ENCODE peak calls at places on chromosome 2, in eight cellular contexts. W is B cell, N is epithelial cell of esophagus, X is spleen, E is neural crest cell, G is foreskin fibroblast, I is tibial artery, M is upper lobe of right lung. L is an unnamed sample.
A peak's percentile ranks its signal among the peaks of the same experiment; 100 is the strongest.

GRCh38 chr2:21633531-21634310 is 510.0 kb downstream of the TDRD15 start:
- DNase-seq in E (no peak), M (no peak), I (no peak), N (no peak), W (no peak), G (no peak), X (no peak), L (no peak)

GRCh38 chr2:225590932-225591331 is 191.4 kb downstream of the NYAP2 start:
- DNase-seq in E (no peak), G (no peak), X (no peak), N (no peak), W (no peak), M (no peak), I (no peak), L (no peak)

GRCh38 chr2:234496442-234496834 is 443 bp downstream of the ARL4C start:
- DNase-seq in I (no peak), N (peak; percentile 43), X (peak; percentile 91), E (no peak), G (no peak), M (no peak), W (peak; percentile 89), L (peak; percentile 22)

GRCh38 chr2:207746131-207746530 is 23.6 kb downstream of the FZD5 start:
- DNase-seq in X (peak; percentile 79), M (no peak), N (peak; percentile 71), W (peak; percentile 42), G (peak; percentile 60), I (peak; percentile 28), E (peak; percentile 46), L (peak; percentile 51)

GRCh38 chr2:230790981-230791380 is 73.8 kb upstream of the ITM2C start:
- DNase-seq in M (no peak), G (peak; percentile 34), I (no peak), E (no peak), X (no peak), N (no peak), W (no peak), L (no peak)

GRCh38 chr2:231222318-231223000 is 24.0 kb downstream of the ARMC9 start:
- DNase-seq in X (no peak), W (no peak), I (no peak), M (no peak), N (no peak), E (no peak), G (peak; percentile 26), L (no peak)

GRCh38 chr2:147389218-147389617 is 455.6 kb upstream of the ACVR2A start:
- DNase-seq in W (no peak), I (no peak), X (no peak), M (no peak), E (no peak), N (no peak), G (no peak), L (no peak)

GRCh38 chr2:41836944-41837343 is 210.9 kb upstream of the PKDCC start:
- DNase-seq in N (peak; percentile 65), I (no peak), E (peak; percentile 39), X (no peak), G (peak; percentile 16), M (no peak), W (no peak), L (peak; percentile 62)

GRCh38 chr2:39050109-39050508 is 70.7 kb downstream of the SOS1 start:
- DNase-seq in W (no peak), I (no peak), G (no peak), X (no peak), N (peak; percentile 58), M (no peak), E (no peak), L (no peak)

GRCh38 chr2:119678021-119678656 is 862 bp upstream of the TMEM177 start:
- DNase-seq in X (peak; percentile 82), W (no peak), M (no peak), E (no peak), G (no peak), N (no peak), I (no peak), L (no peak)

GRCh38 chr2:55511508-55512124 is 7.9 kb upstream of the CFAP36 start:
- DNase-seq in X (no peak), G (peak; percentile 16), I (no peak), N (peak; percentile 58), W (no peak), E (peak; percentile 23), M (no peak), L (peak; percentile 40)

GRCh38 chr2:172929644-172930043 is 146.0 kb upstream of the MAP3K20 start:
- DNase-seq in G (no peak), X (no peak), W (no peak), N (peak; percentile 48), E (no peak), M (no peak), I (no peak), L (no peak)

GRCh38 chr2:90207454-90208058 is 1516.1 kb downstream of the RPIA start:
- DNase-seq in G (no peak), X (no peak), M (no peak), I (no peak), W (peak; percentile 14), E (no peak), N (peak; percentile 1), L (no peak)

GRCh38 chr2:138490673-138491494 is 10.7 kb upstream of the SPOPL start:
- DNase-seq in M (no peak), N (peak; percentile 62), E (no peak), G (no peak), X (no peak), I (no peak), W (no peak), L (no peak)

GRCh38 chr2:75432761-75433361 is 127.9 kb downstream of the EVA1A start:
- DNase-seq in I (no peak), E (no peak), N (no peak), M (peak; percentile 65), X (peak; percentile 78), G (no peak), W (no peak), L (no peak)

GRCh38 chr2:179226203-179226960 is 38.2 kb downstream of the SESTD1 start:
- DNase-seq in I (no peak), X (no peak), W (no peak), N (no peak), E (no peak), M (no peak), G (no peak), L (no peak)

DNA sequence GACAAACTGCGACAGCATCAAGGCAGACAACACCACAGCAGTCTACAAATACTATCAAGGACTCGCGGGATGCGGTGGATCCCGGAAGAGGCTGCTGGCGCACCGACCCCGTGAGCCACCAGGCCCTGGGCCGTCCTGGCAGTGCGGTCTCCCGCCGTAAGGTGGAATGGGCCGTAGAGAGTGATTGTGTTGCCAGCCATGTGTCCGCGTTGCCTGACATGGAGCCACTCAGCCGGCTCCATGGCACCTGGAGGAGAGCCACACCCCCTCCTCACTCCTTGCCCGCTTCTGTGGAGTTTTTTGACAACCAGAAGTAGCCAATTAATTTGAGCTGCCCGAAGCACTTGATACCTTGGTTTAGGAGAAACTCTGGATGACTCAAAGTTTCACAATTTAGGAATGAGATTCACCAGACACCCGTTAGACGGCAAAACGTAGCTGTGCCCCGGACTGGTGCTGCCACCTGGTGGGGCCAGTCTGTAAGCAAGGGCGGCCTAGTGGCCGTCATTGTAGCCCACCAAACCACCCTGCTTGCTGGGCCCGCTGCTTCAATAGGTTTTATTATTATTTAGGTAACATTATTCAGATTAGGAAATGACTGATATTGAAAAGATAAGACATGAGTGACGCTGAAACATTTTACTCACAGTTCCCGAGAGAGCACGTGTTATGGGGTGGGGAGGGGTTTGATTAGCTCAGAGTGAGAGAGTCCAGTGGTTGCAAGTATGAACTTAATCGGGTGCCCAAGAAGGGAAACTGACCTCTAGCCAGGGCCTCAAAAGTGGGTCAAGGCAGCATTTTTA is 10.2 kb upstream of the IMP4 start:
- DNase-seq in E (peak; percentile 80), M (peak; percentile 86), G (peak; percentile 74), I (no peak), N (peak; percentile 92), W (peak; percentile 82), X (peak; percentile 91), L (peak; percentile 86)
- TF ChIP-seq CTCF in E (peak; percentile 99), M (peak; percentile 91), G (peak; percentile 97), I (peak; percentile 71), N (peak; percentile 98), W (peak; percentile 98), X (peak; percentile 62), L (peak; percentile 88)

DNA sequence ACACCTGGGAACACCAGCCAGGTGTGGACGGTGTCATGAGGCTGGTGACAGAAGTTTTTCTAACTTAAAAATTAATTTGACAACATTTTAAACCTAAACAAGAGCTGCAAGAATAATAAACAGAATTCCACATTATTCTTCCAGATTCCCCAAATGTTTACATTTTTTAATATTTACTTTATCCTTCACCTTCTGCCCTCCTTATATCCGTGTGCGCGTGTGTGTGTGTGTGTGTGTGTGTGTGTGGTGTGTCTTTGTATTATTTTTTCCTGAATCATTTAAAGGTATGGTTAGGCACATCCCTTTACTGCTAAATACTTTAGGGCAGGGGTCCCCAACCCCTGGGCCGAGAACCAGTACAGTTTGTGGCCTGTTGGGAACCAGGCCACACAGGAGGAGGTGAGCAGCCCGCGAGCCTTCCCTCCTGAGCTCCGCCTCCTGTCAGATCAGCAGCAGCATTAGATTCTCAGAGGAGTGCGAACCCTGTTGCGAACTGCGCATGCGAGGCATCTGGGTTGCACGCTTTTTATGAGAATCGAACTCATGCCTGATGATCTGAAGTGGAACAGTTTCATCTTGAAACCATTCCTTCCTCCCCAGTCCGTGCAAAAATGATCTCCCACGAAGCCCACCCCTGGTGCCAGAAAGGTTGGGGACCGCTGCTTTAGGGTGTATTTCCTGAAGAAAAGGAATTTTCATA is 16.4 kb upstream of the IL1R2 start:
- DNase-seq in G (no peak), I (no peak), E (no peak), X (no peak), N (no peak), M (no peak), W (no peak), L (no peak)
- TF ChIP-seq CTCF in G (no peak), I (no peak), E (no peak), X (no peak), N (no peak), M (no peak), W (no peak), L (no peak)

GRCh38 chr2:10028407-10028987 is 14.9 kb upstream of the KLF11 start:
- DNase-seq in M (no peak), E (no peak), X (no peak), I (no peak), W (no peak), G (no peak), N (no peak), L (no peak)
- TF ChIP-seq CTCF in M (no peak), E (no peak), X (no peak), I (no peak), W (no peak), G (no peak), N (no peak), L (no peak)

DNA sequence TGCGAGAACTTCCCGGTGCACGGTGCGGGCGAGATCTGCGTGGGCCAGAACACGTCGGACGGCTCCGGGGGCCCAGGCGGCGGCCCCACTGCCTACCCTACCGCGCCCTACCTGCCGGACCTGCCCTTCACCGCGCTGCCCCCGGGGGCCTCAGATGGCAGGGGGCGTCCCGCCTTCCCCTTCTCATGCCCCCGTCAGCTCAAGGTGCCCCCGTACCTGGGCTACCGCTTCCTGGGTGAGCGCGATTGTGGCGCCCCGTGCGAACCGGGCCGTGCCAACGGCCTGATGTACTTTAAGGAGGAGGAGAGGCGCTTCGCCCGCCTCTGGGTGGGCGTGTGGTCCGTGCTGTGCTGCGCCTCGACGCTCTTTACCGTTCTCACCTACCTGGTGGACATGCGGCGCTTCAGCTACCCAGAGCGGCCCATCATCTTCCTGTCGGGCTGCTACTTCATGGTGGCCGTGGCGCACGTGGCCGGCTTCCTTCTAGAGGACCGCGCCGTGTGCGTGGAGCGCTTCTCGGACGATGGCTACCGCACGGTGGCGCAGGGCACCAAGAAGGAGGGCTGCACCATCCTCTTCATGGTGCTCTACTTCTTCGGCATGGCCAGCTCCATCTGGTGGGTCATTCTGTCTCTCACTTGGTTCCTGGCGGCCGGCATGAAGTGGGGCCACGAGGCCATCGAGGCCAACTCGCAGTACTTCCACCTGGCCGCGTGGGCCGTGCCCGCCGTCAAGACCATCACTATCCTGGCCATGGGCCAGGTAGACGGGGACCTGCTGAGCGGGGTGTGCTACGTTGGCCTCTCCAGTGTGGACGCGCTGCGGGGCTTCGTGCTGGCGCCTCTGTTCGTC is 1.7 kb downstream of the FZD7 start:
- DNase-seq in G (peak; percentile 66), N (peak; percentile 40), E (peak; percentile 67), W (peak; percentile 41), I (peak; percentile 71), M (peak; percentile 72), X (peak; percentile 83), L (peak; percentile 70)
- TF ChIP-seq CTCF in G (peak; percentile 58), N (peak; percentile 38), E (peak; percentile 64), W (peak; percentile 18), I (peak; percentile 54), M (peak; percentile 44), X (no peak), L (peak; percentile 45)